ENCODE peak calls at places on chromosomes 7 and 10, in five cellular contexts. P is SK-N-SH, L is heart left ventricle, S is A549, N is sigmoid colon. Z is an unnamed sample.

GRCh38 chr7:5143106-5143505 is 46.9 kb upstream of the WIPI2 start:
- DNase-seq in P (no peak), L (no peak), S (no peak), N (no peak), Z (no peak)

GRCh38 chr10:116306847-116307246 is 17.4 kb upstream of the CCDC172 start:
- DNase-seq in P (no peak), L (no peak), S (no peak), N (no peak), Z (no peak)

GRCh38 chr10:97608991-97609561 is 19.6 kb downstream of the C10orf62 start:
- DNase-seq in P (no peak), L (peak; percentile 90), S (no peak), N (no peak), Z (no peak)

GRCh38 chr7:106824458-106824857 is 40.6 kb upstream of the PIK3CG start:
- DNase-seq in P (no peak), L (no peak), S (peak; percentile 39), N (no peak), Z (no peak)

GRCh38 chr10:1158066-1158465 is 101.9 kb downstream of the WDR37 start:
- DNase-seq in P (no peak), L (no peak), S (no peak), N (no peak), Z (no peak)

GRCh38 chr10:61821153-61821552 is 80.3 kb upstream of the ARID5B start:
- DNase-seq in P (no peak), L (no peak), S (peak; percentile 13), N (no peak), Z (no peak)

GRCh38 chr10:98620503-98620902 is 173.8 kb upstream of the HPS1 start:
- DNase-seq in P (no peak), L (no peak), S (no peak), N (no peak), Z (no peak)

GRCh38 chr10:47450442-47450841 is 33.5 kb downstream of the ANXA8 start:
- DNase-seq in P (no peak), L (no peak), S (no peak), N (no peak), Z (no peak)

GRCh38 chr10:80204193-80204714 is 1.1 kb downstream of the ANXA11 start:
- DNase-seq in P (no peak), L (no peak), S (peak; percentile 28), N (no peak), Z (peak; percentile 53)

GRCh38 chr10:99631496-99631895 is 11.3 kb upstream of the SLC25A28 start:
- DNase-seq in P (no peak), L (no peak), S (no peak), N (no peak), Z (no peak)

GRCh38 chr7:124387056-124387455 is 354.2 kb upstream of the TMEM229A start:
- DNase-seq in P (peak; percentile 40), L (no peak), S (no peak), N (no peak), Z (no peak)

GRCh38 chr7:102891693-102892261 is 21.0 kb upstream of the LRRC17 start:
- DNase-seq in P (no peak), L (peak; percentile 38), S (peak; percentile 36), N (peak; percentile 77), Z (peak; percentile 44)

GRCh38 chr10:22259280-22259679 is 41.5 kb upstream of the EBLN1 start:
- DNase-seq in P (no peak), L (no peak), S (peak; percentile 27), N (no peak), Z (no peak)

GRCh38 chr10:13043520-13043919 is 42.0 kb upstream of the CCDC3 start:
- DNase-seq in P (no peak), L (no peak), S (no peak), N (no peak), Z (no peak)

GRCh38 chr10:8269976-8270375 is 215.5 kb downstream of the GATA3 start:
- DNase-seq in P (no peak), L (no peak), S (peak; percentile 15), N (no peak), Z (no peak)

GRCh38 chr10:131240691-131241090 is 70.8 kb downstream of the TCERG1L start:
- DNase-seq in P (no peak), L (no peak), S (no peak), N (no peak), Z (no peak)

GRCh38 chr7:87001214-87001613 is 58.2 kb downstream of the ELAPOR2 start:
- DNase-seq in P (no peak), L (no peak), S (no peak), N (no peak), Z (no peak)

GRCh38 chr7:96723622-96724021 is 14.0 kb upstream of the SEM1 start:
- DNase-seq in P (no peak), L (no peak), S (no peak), N (no peak), Z (no peak)

GRCh38 chr7:122337011-122337410 is 32.5 kb upstream of the FEZF1 start:
- DNase-seq in P (no peak), L (no peak), S (no peak), N (no peak), Z (no peak)

GRCh38 chr10:112951349-112952281 is 1.6 kb downstream of the TCF7L2 start:
- DNase-seq in P (peak; percentile 75), L (peak; percentile 63), S (peak; percentile 91), N (peak; percentile 82), Z (peak; percentile 78)

GRCh38 chr7:76343294-76343930 is 15.4 kb downstream of the YWHAG start:
- DNase-seq in P (no peak), L (no peak), S (no peak), N (peak; percentile 5), Z (no peak)

GRCh38 chr10:9922123-9922685 is 1095.5 kb upstream of the CELF2 start:
- DNase-seq in P (no peak), L (no peak), S (no peak), N (no peak), Z (no peak)

GRCh38 chr7:121069346-121070100 is 81.0 kb downstream of the CPED1 start:
- DNase-seq in P (no peak), L (peak; percentile 45), S (no peak), N (no peak), Z (no peak)

GRCh38 chr7:40077849-40078248 is 56.6 kb downstream of the MPLKIP start:
- DNase-seq in P (no peak), L (no peak), S (no peak), N (no peak), Z (no peak)

GRCh38 chr7:102273749-102274712 is 12.6 kb upstream of the SH2B2 start:
- DNase-seq in P (no peak), L (no peak), S (peak; percentile 93), N (no peak), Z (no peak)

GRCh38 chr7:99386584-99387238 is 12.2 kb downstream of the ARPC1B start:
- DNase-seq in P (peak; percentile 58), L (no peak), S (peak; percentile 76), N (no peak), Z (no peak)

GRCh38 chr7:27188666-27189559 is 3.9 kb upstream of the HOXA11 start:
- DNase-seq in P (no peak), L (no peak), S (no peak), N (peak; percentile 88), Z (no peak)

GRCh38 chr7:81013036-81013435 is 94.2 kb upstream of the SEMA3C start:
- DNase-seq in P (no peak), L (no peak), S (peak; percentile 66), N (no peak), Z (no peak)

GRCh38 chr10:97687785-97688781 is 1.0 kb upstream of the AVPI1 start:
- DNase-seq in P (no peak), L (no peak), S (peak; percentile 84), N (peak; percentile 78), Z (no peak)

GRCh38 chr10:86730227-86730626 is 26.2 kb upstream of the BMPR1A start:
- DNase-seq in P (peak; percentile 58), L (peak; percentile 65), S (no peak), N (peak; percentile 86), Z (peak; percentile 63)

GRCh38 chr7:36045830-36046341 is 107.2 kb upstream of the EEPD1 start:
- DNase-seq in P (no peak), L (no peak), S (no peak), N (no peak), Z (no peak)

GRCh38 chr7:134785842-134786241 is 6.4 kb downstream of the CALD1 start:
- DNase-seq in P (no peak), L (no peak), S (no peak), N (no peak), Z (no peak)

GRCh38 chr10:36462194-36462593 is 663.2 kb upstream of the ANKRD30A start:
- DNase-seq in P (no peak), L (no peak), S (no peak), N (no peak), Z (no peak)

GRCh38 chr10:126262971-126263370 is 125.3 kb downstream of the ADAM12 start:
- DNase-seq in P (no peak), L (no peak), S (no peak), N (no peak), Z (no peak)

GRCh38 chr10:60163786-60164185 is 225.9 kb downstream of the ANK3 start:
- DNase-seq in P (no peak), L (no peak), S (no peak), N (no peak), Z (no peak)

GRCh38 chr7:86961686-86962085 is 97.8 kb downstream of the ELAPOR2 start:
- DNase-seq in P (no peak), L (no peak), S (no peak), N (no peak), Z (no peak)

GRCh38 chr7:155647734-155648133 is 3.3 kb downstream of the RBM33 start:
- DNase-seq in P (no peak), L (no peak), S (no peak), N (no peak), Z (no peak)
- H3K4me1 ChIP-seq in P (peaks cover 19% of the 10 kb centered on the region), L (peaks cover 33% of the 10 kb centered on the region), S (peaks cover 27% of the 10 kb centered on the region), N (peaks cover 27% of the 10 kb centered on the region), Z (peaks cover 15% of the 10 kb centered on the region)

DNA sequence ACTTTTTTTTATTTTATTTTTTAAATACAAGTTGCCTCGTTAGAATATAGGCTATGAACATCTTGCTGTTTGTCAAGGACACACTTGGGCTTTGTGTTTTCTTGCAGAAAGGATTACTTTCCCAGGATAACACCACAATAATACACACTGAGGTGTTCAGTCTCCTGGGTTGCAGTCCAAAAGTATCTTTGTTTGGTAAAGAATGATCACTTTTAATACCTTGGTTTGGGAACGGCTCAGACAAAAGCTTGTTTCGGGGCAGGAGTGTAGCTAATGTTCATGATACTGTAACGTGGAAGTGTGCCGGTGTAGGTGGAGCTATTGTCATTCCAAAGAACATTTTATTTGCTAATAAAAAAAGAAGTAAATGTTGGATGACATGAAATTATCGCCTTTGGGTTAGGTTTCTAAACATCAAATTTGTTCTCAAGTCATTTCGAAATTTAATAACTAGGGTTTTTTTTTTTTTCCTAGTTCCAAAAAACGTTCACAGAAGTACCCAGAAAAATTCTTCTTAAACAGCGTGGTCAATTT is 1.2 kb downstream of the EIF4H start:
- DNase-seq in P (no peak), L (no peak), S (no peak), N (no peak), Z (no peak)
- H3K4me1 ChIP-seq in P (peaks cover 11% of the 10 kb centered on the region), L (peaks cover 57% of the 10 kb centered on the region), S (peaks cover 42% of the 10 kb centered on the region), N (peaks cover 67% of the 10 kb centered on the region), Z (peaks cover 47% of the 10 kb centered on the region)

GRCh38 chr10:33293531-33294170 is 40.8 kb downstream of the NRP1 start:
- DNase-seq in P (no peak), L (no peak), S (no peak), N (no peak), Z (no peak)
- H3K4me1 ChIP-seq in P (peaks cover 6% of the 10 kb centered on the region), L (peaks cover 86% of the 10 kb centered on the region), S (peaks cover 60% of the 10 kb centered on the region), N (peaks cover 31% of the 10 kb centered on the region), Z (no peaks in the 10 kb centered on the region)

DNA sequence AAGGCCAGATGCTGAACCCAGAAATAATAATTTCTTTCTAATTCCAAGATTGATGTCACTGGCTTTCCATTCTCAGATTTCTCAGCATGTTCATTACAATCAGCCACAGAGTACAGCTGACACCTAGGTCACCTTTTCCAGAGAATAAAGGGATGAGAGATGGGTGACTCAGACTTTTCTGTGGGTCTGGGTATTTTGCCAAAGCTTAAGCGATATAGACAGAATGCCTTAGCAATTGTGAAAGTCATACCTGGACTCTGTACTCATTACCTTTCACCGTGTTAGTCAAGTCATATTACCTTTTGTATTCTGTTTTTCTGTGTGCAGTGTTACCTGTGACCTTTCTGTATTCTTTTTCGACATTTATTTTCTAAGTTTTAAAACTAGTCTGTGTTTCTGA is 10.6 kb upstream of the PRTFDC1 start:
- DNase-seq in P (no peak), L (no peak), S (peak; percentile 37), N (no peak), Z (no peak)
- H3K4me1 ChIP-seq in P (peaks cover 4% of the 10 kb centered on the region), L (no peaks in the 10 kb centered on the region), S (peaks cover 47% of the 10 kb centered on the region), N (peaks cover 20% of the 10 kb centered on the region), Z (peaks cover 12% of the 10 kb centered on the region)